ENCODE peak calls at places on chromosomes 4 and X, in six cellular contexts. H, B, A, K, C and T are unnamed samples. For H3K9me2, the result is how much of the 10 kb centered on the place peaks cover.

GRCh38 chr4:3302786-3303444 is 10.1 kb downstream of the RGS12 start:
- DNase-seq in H (no peak), B (no peak), A (no peak), K (no peak), C (no peak), T (no peak)

GRCh38 chrX:129642641-129643040 is 12.1 kb downstream of the APLN start:
- DNase-seq in H (peak), B (no peak), A (no peak), K (no peak), C (no peak), T (no peak)

GRCh38 chr4:31741321-31741720 is 1021.2 kb downstream of the PCDH7 start:
- DNase-seq in H (no peak), B (peak), A (no peak), K (no peak), C (no peak), T (no peak)

GRCh38 chr4:23775694-23776093 is 114.2 kb downstream of the PPARGC1A start:
- DNase-seq in H (no peak), B (peak), A (peak), K (no peak), C (no peak), T (no peak)

GRCh38 chr4:9898596-9899345 is 117.3 kb downstream of the DRD5 start:
- DNase-seq in H (peak), B (peak), A (no peak), K (peak), C (peak), T (peak)

GRCh38 chr4:152328595-152328994 is 207.3 kb downstream of the FBXW7 start:
- DNase-seq in H (peak), B (peak), A (no peak), K (no peak), C (peak), T (no peak)

GRCh38 chrX:10254746-10255145 is 98.0 kb downstream of the CLCN4 start:
- DNase-seq in H (peak), B (peak), A (no peak), K (peak), C (no peak), T (peak)

GRCh38 chr4:11446156-11446811 is 17.6 kb upstream of the HS3ST1 start:
- DNase-seq in H (no peak), B (peak), A (no peak), K (no peak), C (no peak), T (no peak)

GRCh38 chr4:1400191-1400805 is 5.9 kb downstream of the NKX1-1 start:
- DNase-seq in H (no peak), B (no peak), A (no peak), K (peak), C (no peak), T (no peak)

GRCh38 chr4:26248647-26249046 is 72.2 kb upstream of the RBPJ start:
- DNase-seq in H (no peak), B (no peak), A (no peak), K (peak), C (no peak), T (no peak)

GRCh38 chrX:617401-617800 is 13.2 kb upstream of the SHOX start:
- DNase-seq in H (no peak), B (no peak), A (no peak), K (no peak), C (no peak), T (no peak)

GRCh38 chrX:113741744-113742143 is 842.1 kb upstream of the HTR2C start:
- DNase-seq in H (peak), B (peak), A (peak), K (peak), C (peak), T (peak)

GRCh38 chrX:134144231-134144630 is 92.8 kb upstream of the CCDC160 start:
- DNase-seq in H (peak), B (peak), A (peak), K (peak), C (peak), T (peak)

GRCh38 chr4:140703463-140703862 is 52.7 kb downstream of the TBC1D9 start:
- DNase-seq in H (no peak), B (no peak), A (no peak), K (no peak), C (no peak), T (no peak)

GRCh38 chr4:66055999-66056398 is 385.7 kb upstream of the EPHA5 start:
- DNase-seq in H (no peak), B (no peak), A (no peak), K (no peak), C (no peak), T (no peak)
- H3K9me2 ChIP-seq in H (under half), B (under half), A (under half), K (under half), C (under half), T (under half)

DNA sequence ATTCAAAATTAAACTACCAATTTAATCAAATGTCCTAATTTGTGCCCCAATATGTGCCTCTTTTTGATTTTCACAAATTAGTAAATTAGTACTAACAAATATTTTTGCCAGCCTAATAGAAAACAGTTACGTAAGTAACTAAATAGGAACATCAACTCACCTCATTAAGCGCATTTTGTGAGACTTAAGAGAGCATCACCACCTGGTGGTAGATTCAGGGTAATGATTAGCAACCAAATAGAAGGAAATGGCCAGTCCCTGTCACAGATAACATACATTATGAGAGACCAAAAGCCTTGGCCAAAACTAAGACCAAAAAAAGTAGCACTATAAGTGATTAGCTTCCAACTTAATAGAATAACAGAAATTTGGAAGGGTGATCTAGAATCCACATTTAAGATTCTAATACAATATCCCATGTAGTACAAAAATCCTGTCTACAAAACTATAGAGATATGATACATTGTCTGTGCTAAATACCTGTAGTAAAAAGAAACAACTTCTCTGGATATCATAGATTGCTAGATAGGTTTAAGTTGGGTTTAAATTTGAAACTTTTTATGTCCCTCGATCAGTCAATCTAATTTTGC is 46.7 kb downstream of the C4orf46 start:
- DNase-seq in H (peak), B (peak), A (peak), K (peak), C (peak), T (peak)
- H3K9ac ChIP-seq in H (no peak), B (no peak), A (no peak), K (no peak), C (no peak), T (no peak)

GRCh38 chr4:145681956-145682355 is 2.0 kb downstream of the C4orf51 start:
- DNase-seq in H (peak), B (no peak), A (no peak), K (no peak), C (no peak), T (no peak)

GRCh38 chr4:145680902-145681301 is 956 bp downstream of the C4orf51 start:
- DNase-seq in H (peak), B (no peak), A (no peak), K (no peak), C (no peak), T (no peak)

GRCh38 chr4:145679991-145680455 is at the start of gene C4orf51:
- DNase-seq in H (peak), B (peak), A (no peak), K (no peak), C (no peak), T (no peak)

GRCh38 chr4:145681518-145681917 is 1.6 kb downstream of the C4orf51 start:
- DNase-seq in H (peak), B (no peak), A (no peak), K (no peak), C (no peak), T (no peak)

DNA sequence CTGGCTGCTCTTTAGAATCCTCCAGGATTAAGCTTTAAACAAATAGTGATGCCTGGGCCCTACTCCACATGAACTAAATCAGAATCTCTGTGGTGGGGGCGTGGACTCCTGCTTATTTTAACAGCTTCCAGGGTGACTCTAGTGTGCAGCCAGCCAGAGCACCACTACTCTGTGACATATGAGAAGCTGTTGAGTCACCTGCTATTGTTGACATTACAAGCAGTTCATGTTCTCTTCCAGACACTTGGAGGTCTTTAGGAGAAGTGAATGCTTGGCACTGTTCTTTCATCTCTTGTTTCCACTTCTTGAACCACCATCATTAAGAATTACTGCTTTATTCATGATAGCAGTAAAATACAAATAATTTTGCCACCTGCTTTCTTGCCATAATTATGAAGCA is 426 bp upstream of the C4orf51 start:
- DNase-seq in H (peak), B (peak), A (no peak), K (no peak), C (peak), T (no peak)
- H2AFZ ChIP-seq in H (no peak), B (no peak), A (no peak), K (no peak), C (peak), T (no peak)

GRCh38 chr4:46196086-46196485 is 72.2 kb upstream of the GABRG1 start:
- DNase-seq in H (no peak), B (no peak), A (no peak), K (no peak), C (no peak), T (no peak)
- H3K9me2 ChIP-seq in H (under half), B (under half), A (under half), K (under half), C (under half), T (under half)

GRCh38 chrX:23334871-23335599 is 386 bp downstream of the PTCHD1 start:
- DNase-seq in H (no peak), B (no peak), A (no peak), K (peak), C (no peak), T (no peak)
- H3K9ac ChIP-seq in H (no peak), B (no peak), A (no peak), K (no peak), C (no peak), T (no peak)

GRCh38 chr4:125827338-125828074 is 512.8 kb downstream of the FAT4 start:
- DNase-seq in H (no peak), B (no peak), A (no peak), K (no peak), C (no peak), T (no peak)

GRCh38 chr4:125832161-125832560 is 517.4 kb downstream of the FAT4 start:
- DNase-seq in H (peak), B (no peak), A (no peak), K (no peak), C (no peak), T (no peak)

GRCh38 chr4:125828316-125828715 is 513.6 kb downstream of the FAT4 start:
- DNase-seq in H (no peak), B (no peak), A (no peak), K (no peak), C (no peak), T (no peak)

GRCh38 chr4:125826801-125827200 is 512.0 kb downstream of the FAT4 start:
- DNase-seq in H (peak), B (no peak), A (no peak), K (peak), C (no peak), T (no peak)
- H2AFZ ChIP-seq in H (peak), B (no peak), A (no peak), K (peak), C (no peak), T (no peak)

GRCh38 chr4:96183630-96184029 is 343.7 kb downstream of the PDHA2 start:
- DNase-seq in H (peak), B (no peak), A (no peak), K (no peak), C (no peak), T (no peak)
- H3K9me2 ChIP-seq in H (under half), B (under half), A (under half), K (under half), C (under half), T (under half)

GRCh38 chr4:8080754-8081065 is 77.9 kb downstream of the ABLIM2 start:
- DNase-seq in H (no peak), B (no peak), A (no peak), K (no peak), C (no peak), T (no peak)

GRCh38 chr4:8082517-8083055 is 76.0 kb downstream of the ABLIM2 start:
- DNase-seq in H (no peak), B (no peak), A (no peak), K (no peak), C (no peak), T (no peak)

GRCh38 chr4:8083086-8083825 is 75.4 kb downstream of the ABLIM2 start:
- DNase-seq in H (no peak), B (no peak), A (no peak), K (no peak), C (no peak), T (no peak)

GRCh38 chr4:8081171-8081570 is 77.4 kb downstream of the ABLIM2 start:
- DNase-seq in H (no peak), B (no peak), A (no peak), K (no peak), C (no peak), T (no peak)

DNA sequence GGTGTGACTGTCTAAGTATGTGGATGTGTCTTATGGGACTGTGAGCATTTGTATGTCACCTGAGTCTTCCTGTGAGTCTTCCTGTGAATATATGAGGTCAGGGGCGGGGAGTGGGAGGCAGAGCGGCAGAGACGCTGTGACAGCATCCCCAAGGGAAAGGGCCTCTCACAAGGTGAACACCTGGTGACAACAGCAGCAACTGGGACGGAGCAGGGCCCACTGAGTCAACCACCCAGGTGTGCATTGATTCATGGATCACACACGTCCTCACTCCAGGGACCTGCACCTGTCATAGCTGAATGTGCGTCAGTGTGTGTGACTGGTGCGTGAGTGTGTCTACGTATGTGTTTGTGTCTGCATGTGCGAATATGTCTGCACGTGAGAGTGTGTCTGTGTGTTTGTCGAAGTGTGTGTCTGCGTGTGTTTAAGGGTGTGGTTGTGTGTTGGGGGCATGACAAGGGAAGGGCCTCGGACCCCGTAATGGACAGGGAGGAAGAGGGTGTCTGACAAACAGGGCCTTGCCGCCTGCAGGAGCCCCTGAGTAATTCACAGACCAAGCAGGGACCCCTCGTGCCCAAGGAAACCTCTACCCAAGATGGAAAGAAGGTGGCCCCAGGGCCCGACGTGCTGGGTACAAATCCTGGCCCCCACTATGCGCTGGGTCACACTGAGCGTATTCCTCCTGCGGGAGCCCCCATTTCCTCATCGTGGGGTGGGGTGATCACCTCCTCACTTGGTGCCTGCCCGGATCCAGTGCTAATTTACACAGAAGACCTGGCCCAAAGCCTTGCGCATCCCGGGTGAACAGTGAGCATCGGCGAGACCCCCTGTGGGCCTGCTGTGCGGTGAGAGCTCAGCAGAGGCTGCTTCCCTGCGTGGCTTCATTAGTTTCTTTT is 76.7 kb downstream of the ABLIM2 start:
- DNase-seq in H (no peak), B (no peak), A (no peak), K (no peak), C (no peak), T (peak)
- H3K9ac ChIP-seq in H (no peak), B (no peak), A (no peak), K (no peak), C (no peak), T (no peak)

GRCh38 chr4:39792128-39792527 is 94.2 kb downstream of the UBE2K start:
- DNase-seq in H (no peak), B (no peak), A (no peak), K (no peak), C (no peak), T (no peak)

GRCh38 chr4:39792529-39792928 is 94.6 kb downstream of the UBE2K start:
- DNase-seq in H (no peak), B (no peak), A (no peak), K (no peak), C (no peak), T (no peak)

GRCh38 chr4:39785031-39785430 is 87.1 kb downstream of the UBE2K start:
- DNase-seq in H (no peak), B (no peak), A (no peak), K (no peak), C (no peak), T (no peak)

DNA sequence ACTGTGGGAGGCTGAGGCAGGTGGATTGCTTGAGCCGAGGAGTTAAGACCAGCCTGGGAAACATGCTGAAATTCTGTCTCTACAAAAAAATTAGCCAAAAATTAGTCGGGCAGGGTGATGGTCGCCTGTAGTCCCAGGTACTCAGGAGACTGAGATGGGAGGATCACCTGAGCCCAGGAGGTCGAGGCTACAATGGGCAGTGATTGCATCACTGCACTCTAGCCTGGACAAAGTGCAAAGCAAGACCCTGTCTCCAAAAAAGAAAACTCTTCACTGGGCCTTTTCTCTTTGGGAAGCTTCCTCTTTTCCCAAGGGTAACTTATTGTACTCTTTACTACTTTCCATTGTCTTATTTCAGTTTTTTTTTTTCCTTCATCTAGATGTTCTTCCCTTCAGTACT is 88.9 kb downstream of the UBE2K start:
- DNase-seq in H (no peak), B (no peak), A (no peak), K (no peak), C (no peak), T (no peak)
- H2AFZ ChIP-seq in H (no peak), B (no peak), A (no peak), K (no peak), C (no peak), T (no peak)

GRCh38 chrX:150879855-150880807 is 18.3 kb downstream of the CD99L2 start:
- DNase-seq in H (no peak), B (no peak), A (peak), K (no peak), C (no peak), T (peak)
- H3K9me2 ChIP-seq in H (under half), B (under half), A (under half), K (under half), C (under half), T (under half)